ENCODE peak calls at places on chromosome 15, in four cellular contexts. A, D, F and L are unnamed samples.

GRCh38 chr15:60928987-60929386 is 300.1 kb downstream of the RORA start:
- DNase-seq in A (no peak), D (no peak), F (peak; percentile 73), L (no peak)

GRCh38 chr15:42704492-42704926 is 32.4 kb downstream of the CDAN1 start:
- DNase-seq in A (peak; percentile 72), D (peak; percentile 92), F (peak; percentile 64), L (no peak)

GRCh38 chr15:70091649-70092461 is 5.9 kb downstream of the TLE3 start:
- DNase-seq in A (peak; percentile 68), D (no peak), F (peak; percentile 42), L (no peak)

GRCh38 chr15:96893159-96893906 is 562.8 kb downstream of the NR2F2 start:
- DNase-seq in A (peak; percentile 66), D (peak; percentile 75), F (peak; percentile 5), L (peak; percentile 1)

GRCh38 chr15:62920569-62921502 is 121.7 kb upstream of the TPM1 start:
- DNase-seq in A (no peak), D (no peak), F (no peak), L (no peak)

GRCh38 chr15:55319537-55320325 is 709 bp downstream of the PIGB start:
- DNase-seq in A (peak; percentile 29), D (no peak), F (no peak), L (peak; percentile 27)

GRCh38 chr15:64133619-64134018 is 17.9 kb upstream of the SNX22 start:
- DNase-seq in A (no peak), D (no peak), F (no peak), L (no peak)

GRCh38 chr15:65069179-65069578 is 1.4 kb upstream of the RASL12 start:
- DNase-seq in A (no peak), D (no peak), F (no peak), L (no peak)

GRCh38 chr15:67110400-67110799 is 45.0 kb downstream of the SMAD3 start:
- DNase-seq in A (peak; percentile 94), D (no peak), F (no peak), L (no peak)

GRCh38 chr15:67882487-67883227 is 42.8 kb upstream of the RNU6-1 start:
- DNase-seq in A (no peak), D (no peak), F (no peak), L (no peak)

GRCh38 chr15:89187911-89188514 is 33.4 kb downstream of the RLBP1 start:
- DNase-seq in A (peak; percentile 63), D (no peak), F (no peak), L (no peak)

GRCh38 chr15:56989411-56989924 is 71.0 kb downstream of the TCF12 start:
- DNase-seq in A (no peak), D (no peak), F (no peak), L (no peak)

GRCh38 chr15:51281368-51281967 is 56.9 kb downstream of the CYP19A1 start:
- DNase-seq in A (peak; percentile 47), D (peak; percentile 75), F (peak; percentile 17), L (peak; percentile 79)

GRCh38 chr15:92663250-92663951 is 7.8 kb upstream of the FAM174B start:
- DNase-seq in A (peak; percentile 61), D (no peak), F (no peak), L (no peak)

GRCh38 chr15:45253330-45253729 is 1.3 kb downstream of the SLC28A2 start:
- DNase-seq in A (no peak), D (peak; percentile 70), F (no peak), L (no peak)

GRCh38 chr15:96947296-96947695 is 616.8 kb downstream of the NR2F2 start:
- DNase-seq in A (no peak), D (peak; percentile 37), F (no peak), L (no peak)

GRCh38 chr15:51205050-51205707 is 110.5 kb upstream of the TNFAIP8L3 start:
- DNase-seq in A (no peak), D (no peak), F (no peak), L (no peak)